ENCODE peak calls at places on chromosomes 5 and 9, in seven cellular contexts. One of them, this sample, is unnamed.

GRCh38 chr5:169694221-169694620 is 57.1 kb downstream of the DOCK2 start:
- DNase-seq in ascending aorta: no peak
- DNase-seq in gastrocnemius medialis: no peak
- DNase-seq in lower lobe of right lung: no peak
- DNase-seq in body of pancreas: no peak
- DNase-seq in sigmoid colon: no peak
- DNase-seq in PC-9: no peak
- DNase-seq in this sample: no peak

GRCh38 chr5:38660194-38660668 is 103.8 kb upstream of the LIFR start:
- DNase-seq in ascending aorta: no peak
- DNase-seq in gastrocnemius medialis: peak; percentile 81
- DNase-seq in lower lobe of right lung: no peak
- DNase-seq in body of pancreas: peak; percentile 96
- DNase-seq in sigmoid colon: no peak
- DNase-seq in PC-9: peak; percentile 82
- DNase-seq in this sample: peak; percentile 82

GRCh38 chr5:152488869-152489268 is 83.8 kb upstream of the NMUR2 start:
- DNase-seq in ascending aorta: no peak
- DNase-seq in gastrocnemius medialis: no peak
- DNase-seq in lower lobe of right lung: no peak
- DNase-seq in body of pancreas: no peak
- DNase-seq in sigmoid colon: no peak
- DNase-seq in PC-9: no peak
- DNase-seq in this sample: no peak

GRCh38 chr9:88593537-88594185 is 58.7 kb downstream of the NXNL2 start:
- DNase-seq in ascending aorta: peak; percentile 80
- DNase-seq in gastrocnemius medialis: no peak
- DNase-seq in lower lobe of right lung: no peak
- DNase-seq in body of pancreas: peak; percentile 71
- DNase-seq in sigmoid colon: no peak
- DNase-seq in PC-9: no peak
- DNase-seq in this sample: no peak

GRCh38 chr5:159819671-159820411 is 96.4 kb upstream of the ADRA1B start:
- DNase-seq in ascending aorta: peak; percentile 72
- DNase-seq in gastrocnemius medialis: peak; percentile 82
- DNase-seq in lower lobe of right lung: peak; percentile 63
- DNase-seq in body of pancreas: peak; percentile 58
- DNase-seq in sigmoid colon: peak; percentile 93
- DNase-seq in PC-9: peak; percentile 95
- DNase-seq in this sample: peak; percentile 75

GRCh38 chr5:171314728-171315385 is 5.8 kb downstream of the TLX3 start:
- DNase-seq in ascending aorta: peak; percentile 60
- DNase-seq in gastrocnemius medialis: no peak
- DNase-seq in lower lobe of right lung: no peak
- DNase-seq in body of pancreas: no peak
- DNase-seq in sigmoid colon: no peak
- DNase-seq in PC-9: no peak
- DNase-seq in this sample: peak; percentile 70

GRCh38 chr5:34857161-34857560 is 18.2 kb downstream of the TTC23L start:
- DNase-seq in ascending aorta: no peak
- DNase-seq in gastrocnemius medialis: no peak
- DNase-seq in lower lobe of right lung: no peak
- DNase-seq in body of pancreas: no peak
- DNase-seq in sigmoid colon: no peak
- DNase-seq in PC-9: no peak
- DNase-seq in this sample: no peak

GRCh38 chr9:85142461-85143401 is 473.2 kb downstream of the NTRK2 start:
- DNase-seq in ascending aorta: no peak
- DNase-seq in gastrocnemius medialis: peak; percentile 48
- DNase-seq in lower lobe of right lung: peak; percentile 43
- DNase-seq in body of pancreas: no peak
- DNase-seq in sigmoid colon: no peak
- DNase-seq in PC-9: no peak
- DNase-seq in this sample: no peak

GRCh38 chr5:124408738-124409453 is 337.5 kb downstream of the ZNF608 start:
- DNase-seq in ascending aorta: no peak
- DNase-seq in gastrocnemius medialis: no peak
- DNase-seq in lower lobe of right lung: no peak
- DNase-seq in body of pancreas: no peak
- DNase-seq in sigmoid colon: no peak
- DNase-seq in PC-9: no peak
- DNase-seq in this sample: no peak

GRCh38 chr5:173248481-173248880 is 13.5 kb upstream of the NKX2-5 start:
- DNase-seq in ascending aorta: no peak
- DNase-seq in gastrocnemius medialis: no peak
- DNase-seq in lower lobe of right lung: no peak
- DNase-seq in body of pancreas: no peak
- DNase-seq in sigmoid colon: no peak
- DNase-seq in PC-9: no peak
- DNase-seq in this sample: no peak

DNA sequence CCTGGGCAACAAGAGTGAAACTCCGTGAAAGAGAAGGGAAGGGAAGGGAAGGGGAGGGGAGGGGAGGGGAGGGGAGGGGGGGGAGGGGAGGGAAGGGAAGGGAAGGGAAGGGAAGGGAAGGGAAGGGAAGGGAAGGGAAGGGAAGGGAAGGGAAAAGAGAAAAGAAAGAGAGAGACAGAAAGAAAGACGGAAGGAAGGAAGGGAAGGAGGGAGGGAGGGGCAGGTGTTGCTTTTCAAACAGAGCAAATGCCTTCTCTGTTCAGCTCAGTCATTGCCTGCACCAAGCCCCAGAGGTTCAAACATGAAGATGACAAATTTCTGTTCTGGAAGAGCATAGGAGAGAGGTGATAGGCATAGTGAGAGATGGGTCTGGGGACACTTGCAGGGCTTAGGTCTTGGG is 330.0 kb downstream of the DRD1 start:
- DNase-seq in ascending aorta: no peak
- DNase-seq in gastrocnemius medialis: no peak
- DNase-seq in lower lobe of right lung: no peak
- DNase-seq in body of pancreas: no peak
- DNase-seq in sigmoid colon: no peak
- DNase-seq in PC-9: no peak
- DNase-seq in this sample: no peak
- H3K4me3 ChIP-seq in ascending aorta: no peak overlapping the region
- H3K4me3 ChIP-seq in gastrocnemius medialis: no peak overlapping the region
- H3K4me3 ChIP-seq in lower lobe of right lung: no peak overlapping the region
- H3K4me3 ChIP-seq in body of pancreas: no peak overlapping the region
- H3K4me3 ChIP-seq in sigmoid colon: no peak overlapping the region
- H3K4me3 ChIP-seq in PC-9: no peak overlapping the region
- H3K4me3 ChIP-seq in this sample: no peak overlapping the region

GRCh38 chr5:77077821-77078176 is 9.3 kb downstream of the ZBED3 start:
- DNase-seq in ascending aorta: no peak
- DNase-seq in gastrocnemius medialis: no peak
- DNase-seq in lower lobe of right lung: no peak
- DNase-seq in body of pancreas: no peak
- DNase-seq in sigmoid colon: no peak
- DNase-seq in PC-9: no peak
- DNase-seq in this sample: no peak
- H3K27ac ChIP-seq in ascending aorta: peak overlapping the region; percentile 30
- H3K27ac ChIP-seq in gastrocnemius medialis: no peak overlapping the region
- H3K27ac ChIP-seq in lower lobe of right lung: no peak overlapping the region
- H3K27ac ChIP-seq in body of pancreas: no peak overlapping the region
- H3K27ac ChIP-seq in sigmoid colon: peak overlapping the region; percentile 79
- H3K27ac ChIP-seq in PC-9: no peak overlapping the region
- H3K27ac ChIP-seq in this sample: no peak overlapping the region

GRCh38 chr5:131563434-131564228 is 71.4 kb downstream of the RAPGEF6 start:
- DNase-seq in ascending aorta: no peak
- DNase-seq in gastrocnemius medialis: no peak
- DNase-seq in lower lobe of right lung: no peak
- DNase-seq in body of pancreas: no peak
- DNase-seq in sigmoid colon: no peak
- DNase-seq in PC-9: no peak
- DNase-seq in this sample: no peak
- TF ChIP-seq CTCF in ascending aorta: no peak
- TF ChIP-seq CTCF in gastrocnemius medialis: no peak
- TF ChIP-seq CTCF in lower lobe of right lung: no peak
- TF ChIP-seq CTCF in body of pancreas: no peak
- TF ChIP-seq CTCF in sigmoid colon: no peak
- TF ChIP-seq CTCF in PC-9: no peak
- TF ChIP-seq CTCF in this sample: no peak

GRCh38 chr9:86997961-86998360 is 50.7 kb upstream of the GAS1 start:
- DNase-seq in ascending aorta: no peak
- DNase-seq in gastrocnemius medialis: no peak
- DNase-seq in lower lobe of right lung: no peak
- DNase-seq in body of pancreas: no peak
- DNase-seq in sigmoid colon: no peak
- DNase-seq in PC-9: no peak
- DNase-seq in this sample: no peak

GRCh38 chr9:86997158-86997557 is 49.9 kb upstream of the GAS1 start:
- DNase-seq in ascending aorta: no peak
- DNase-seq in gastrocnemius medialis: no peak
- DNase-seq in lower lobe of right lung: no peak
- DNase-seq in body of pancreas: peak; percentile 19
- DNase-seq in sigmoid colon: no peak
- DNase-seq in PC-9: no peak
- DNase-seq in this sample: no peak

GRCh38 chr9:86990276-86990675 is 43.0 kb upstream of the GAS1 start:
- DNase-seq in ascending aorta: no peak
- DNase-seq in gastrocnemius medialis: no peak
- DNase-seq in lower lobe of right lung: no peak
- DNase-seq in body of pancreas: no peak
- DNase-seq in sigmoid colon: no peak
- DNase-seq in PC-9: no peak
- DNase-seq in this sample: no peak

GRCh38 chr9:86994231-86994630 is 46.9 kb upstream of the GAS1 start:
- DNase-seq in ascending aorta: no peak
- DNase-seq in gastrocnemius medialis: no peak
- DNase-seq in lower lobe of right lung: no peak
- DNase-seq in body of pancreas: no peak
- DNase-seq in sigmoid colon: no peak
- DNase-seq in PC-9: no peak
- DNase-seq in this sample: no peak

GRCh38 chr9:86993830-86994229 is 46.5 kb upstream of the GAS1 start:
- DNase-seq in ascending aorta: no peak
- DNase-seq in gastrocnemius medialis: no peak
- DNase-seq in lower lobe of right lung: no peak
- DNase-seq in body of pancreas: no peak
- DNase-seq in sigmoid colon: no peak
- DNase-seq in PC-9: no peak
- DNase-seq in this sample: no peak
- H3K4me3 ChIP-seq in ascending aorta: no peak overlapping the region
- H3K4me3 ChIP-seq in gastrocnemius medialis: no peak overlapping the region
- H3K4me3 ChIP-seq in lower lobe of right lung: no peak overlapping the region
- H3K4me3 ChIP-seq in body of pancreas: no peak overlapping the region
- H3K4me3 ChIP-seq in sigmoid colon: no peak overlapping the region
- H3K4me3 ChIP-seq in PC-9: no peak overlapping the region
- H3K4me3 ChIP-seq in this sample: no peak overlapping the region

GRCh38 chr5:177557796-177558195 is 3.4 kb upstream of the FAM193B start:
- DNase-seq in ascending aorta: no peak
- DNase-seq in gastrocnemius medialis: no peak
- DNase-seq in lower lobe of right lung: no peak
- DNase-seq in body of pancreas: no peak
- DNase-seq in sigmoid colon: no peak
- DNase-seq in PC-9: no peak
- DNase-seq in this sample: no peak
- H3K27ac ChIP-seq in ascending aorta: no peak overlapping the region
- H3K27ac ChIP-seq in gastrocnemius medialis: peak overlapping the region; percentile 51
- H3K27ac ChIP-seq in lower lobe of right lung: no peak overlapping the region
- H3K27ac ChIP-seq in body of pancreas: no peak overlapping the region
- H3K27ac ChIP-seq in sigmoid colon: no peak overlapping the region
- H3K27ac ChIP-seq in PC-9: no peak overlapping the region
- H3K27ac ChIP-seq in this sample: no peak overlapping the region